ENCODE peak calls at places on chromosomes 6 and 20, in nine cellular contexts. M, S, U, E, H, P, F, J and A are unnamed samples. For H3K4me1 and H3K27me3, the result is how much of the 10 kb centered on the place peaks cover.

GRCh38 chr20:36175016-36175415 is 20.5 kb downstream of the EPB41L1 start:
- DNase-seq in M (no peak), U (no peak), F (no peak), S (no peak), P (no peak), E (no peak), H (no peak), J (no peak), A (no peak)

GRCh38 chr6:162344935-162345599 is 382.5 kb downstream of the PRKN start:
- DNase-seq in J (no peak), F (no peak), U (no peak), M (no peak), E (no peak), H (no peak), S (no peak), P (no peak), A (no peak)

GRCh38 chr6:153312633-153313032 is 181.6 kb upstream of the RGS17 start:
- DNase-seq in J (no peak), U (peak), F (no peak), M (peak), S (no peak), P (no peak), H (no peak), E (peak), A (no peak)

GRCh38 chr6:52284131-52284459 is 447 bp downstream of the MCM3 start:
- DNase-seq in E (peak), J (no peak), S (no peak), U (peak), P (peak), F (peak), H (peak), M (no peak), A (no peak)

GRCh38 chr20:32444474-32445220 is 86.5 kb downstream of the ASXL1 start:
- DNase-seq in J (no peak), E (no peak), M (peak), F (no peak), S (peak), U (peak), P (peak), H (no peak), A (no peak)

GRCh38 chr6:149060985-149061760 is 256.3 kb upstream of the TAB2 start:
- DNase-seq in H (no peak), M (peak), U (peak), F (no peak), S (no peak), E (peak), P (no peak), J (no peak), A (no peak)

GRCh38 chr20:58854638-58855471 is 2.3 kb downstream of the GNAS start:
- DNase-seq in F (no peak), E (no peak), H (no peak), P (no peak), J (no peak), S (no peak), U (no peak), M (no peak), A (no peak)

GRCh38 chr6:16398587-16398986 is 160.2 kb downstream of the GMPR start:
- DNase-seq in S (no peak), J (no peak), E (no peak), U (no peak), M (no peak), F (no peak), P (no peak), H (no peak), A (no peak)

DNA sequence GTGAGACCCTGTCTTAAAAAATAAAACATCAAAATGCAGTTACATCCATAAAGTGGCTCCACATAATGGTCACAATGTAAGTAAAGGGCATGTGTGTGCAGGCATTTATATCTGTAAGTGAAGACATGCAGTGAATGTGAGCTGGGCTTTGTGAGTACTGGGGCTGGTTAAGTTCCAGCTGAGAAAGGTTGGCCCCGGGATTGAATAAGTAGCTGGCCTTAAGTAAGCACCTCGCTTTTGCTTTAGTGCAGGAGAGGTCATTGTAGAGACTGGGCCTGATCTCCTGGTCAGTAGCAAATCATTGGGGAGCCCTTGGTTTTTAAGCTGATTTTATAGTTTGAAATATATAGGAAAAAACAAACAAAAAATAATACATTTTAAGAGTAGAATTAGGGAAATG is 8.1 kb downstream of the QKI start:
- DNase-seq in P (no peak), M (no peak), J (no peak), E (no peak), H (no peak), F (no peak), S (no peak), U (no peak), A (no peak)
- H3K4me1 ChIP-seq in P (half or more), M (half or more), J (under half), E (half or more), H (under half), F (half or more), S (under half), U (under half), A (under half)

GRCh38 chr6:1363729-1364572 is 25.4 kb upstream of the FOXF2 start:
- DNase-seq in S (no peak), F (no peak), H (no peak), J (no peak), M (no peak), U (no peak), E (no peak), P (peak), A (no peak)

GRCh38 chr6:1362643-1363042 is 26.7 kb upstream of the FOXF2 start:
- DNase-seq in H (no peak), P (no peak), U (no peak), E (no peak), J (no peak), M (no peak), F (no peak), S (no peak), A (no peak)

GRCh38 chr6:1363298-1363697 is 26.1 kb upstream of the FOXF2 start:
- DNase-seq in H (no peak), E (no peak), P (no peak), J (no peak), M (no peak), F (no peak), U (no peak), S (no peak), A (no peak)

GRCh38 chr6:1365701-1366100 is 23.7 kb upstream of the FOXF2 start:
- DNase-seq in M (no peak), U (no peak), J (no peak), P (no peak), F (no peak), H (no peak), S (no peak), E (no peak), A (no peak)

GRCh38 chr6:1364791-1365190 is 24.6 kb upstream of the FOXF2 start:
- DNase-seq in S (no peak), J (no peak), U (no peak), F (no peak), E (no peak), P (no peak), H (no peak), M (no peak), A (no peak)
- H3K27me3 ChIP-seq in S (under half), J (under half), U (under half), F (under half), E (under half), P (under half), H (under half), M (under half), A (under half)

DNA sequence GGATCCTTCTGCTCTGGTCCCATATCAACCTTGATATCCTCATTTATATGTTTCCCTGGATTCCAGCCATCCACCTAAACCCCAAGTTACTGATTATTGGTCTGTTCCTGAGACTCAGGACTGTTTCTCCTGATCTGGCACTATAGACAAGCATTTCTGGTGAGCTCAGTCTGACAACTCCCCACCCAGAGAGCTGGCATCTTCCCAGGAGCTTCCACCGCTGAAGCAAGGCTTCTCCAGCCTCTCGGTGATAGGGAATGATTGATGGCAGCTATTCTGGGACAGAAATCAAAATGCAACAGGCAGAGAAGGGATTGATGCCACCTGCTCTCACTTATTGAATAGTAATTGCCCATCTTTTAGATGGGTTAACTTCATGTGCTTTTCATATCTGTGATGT is 169.7 kb upstream of the GGTLC1 start:
- DNase-seq in U (no peak), P (no peak), S (no peak), M (no peak), F (no peak), H (no peak), J (no peak), E (no peak), A (no peak)
- TF ChIP-seq EP300 in U (no peak), P (no peak), S (no peak), M (no peak), F (no peak), H (no peak), J (no peak), E (no peak), A (no peak)

GRCh38 chr6:136526937-136527336 is 23.3 kb downstream of the MAP7 start:
- DNase-seq in M (no peak), P (no peak), J (no peak), F (no peak), S (no peak), H (no peak), E (no peak), U (no peak), A (no peak)

GRCh38 chr6:136528477-136528876 is 21.7 kb downstream of the MAP7 start:
- DNase-seq in J (no peak), M (no peak), E (no peak), P (no peak), U (no peak), S (no peak), F (no peak), H (no peak), A (no peak)

GRCh38 chr6:136529655-136530054 is 20.6 kb downstream of the MAP7 start:
- DNase-seq in E (no peak), J (no peak), H (no peak), S (no peak), M (no peak), F (no peak), P (no peak), U (no peak), A (no peak)

GRCh38 chr6:136526196-136526930 is 23.9 kb downstream of the MAP7 start:
- DNase-seq in U (no peak), H (no peak), M (peak), E (peak), J (no peak), F (no peak), P (peak), S (no peak), A (peak)

DNA sequence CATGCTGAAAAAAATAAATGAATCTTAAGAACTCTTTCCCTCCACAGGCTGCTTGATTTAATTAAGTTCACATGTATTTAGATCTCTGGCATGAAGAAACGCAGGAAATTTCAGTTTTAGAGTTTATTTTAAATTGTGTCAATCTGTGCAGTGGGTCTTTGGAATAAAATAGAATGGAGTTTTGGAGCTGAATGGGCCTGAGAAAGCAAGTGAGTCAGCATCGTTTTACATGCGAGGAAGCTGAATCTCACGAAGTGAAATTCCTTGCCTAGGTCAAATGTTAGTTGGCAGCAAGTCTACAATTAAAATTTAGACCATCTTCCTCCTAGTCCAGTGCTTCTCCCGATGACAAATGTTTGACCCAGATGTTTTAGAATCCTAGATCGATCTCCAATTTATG is 22.4 kb downstream of the MAP7 start:
- DNase-seq in U (no peak), J (no peak), H (no peak), F (no peak), E (no peak), P (no peak), M (no peak), S (no peak), A (no peak)
- H3K4me1 ChIP-seq in U (under half), J (under half), H (under half), F (under half), E (under half), P (under half), M (under half), S (under half), A (under half)

GRCh38 chr20:18195931-18196330 is 58.3 kb downstream of the KAT14 start:
- DNase-seq in J (no peak), E (no peak), F (no peak), M (no peak), S (no peak), P (no peak), U (no peak), H (no peak), A (no peak)

GRCh38 chr20:18191336-18191735 is 53.7 kb downstream of the KAT14 start:
- DNase-seq in U (no peak), E (peak), J (no peak), M (no peak), H (no peak), P (no peak), S (no peak), F (no peak), A (no peak)

GRCh38 chr20:18187020-18187419 is 49.4 kb downstream of the KAT14 start:
- DNase-seq in F (no peak), P (no peak), U (no peak), E (no peak), H (no peak), J (no peak), M (no peak), S (no peak), A (no peak)

GRCh38 chr20:18188446-18188845 is 50.8 kb downstream of the KAT14 start:
- DNase-seq in J (no peak), E (no peak), P (no peak), F (no peak), U (no peak), M (no peak), S (no peak), H (no peak), A (no peak)

DNA sequence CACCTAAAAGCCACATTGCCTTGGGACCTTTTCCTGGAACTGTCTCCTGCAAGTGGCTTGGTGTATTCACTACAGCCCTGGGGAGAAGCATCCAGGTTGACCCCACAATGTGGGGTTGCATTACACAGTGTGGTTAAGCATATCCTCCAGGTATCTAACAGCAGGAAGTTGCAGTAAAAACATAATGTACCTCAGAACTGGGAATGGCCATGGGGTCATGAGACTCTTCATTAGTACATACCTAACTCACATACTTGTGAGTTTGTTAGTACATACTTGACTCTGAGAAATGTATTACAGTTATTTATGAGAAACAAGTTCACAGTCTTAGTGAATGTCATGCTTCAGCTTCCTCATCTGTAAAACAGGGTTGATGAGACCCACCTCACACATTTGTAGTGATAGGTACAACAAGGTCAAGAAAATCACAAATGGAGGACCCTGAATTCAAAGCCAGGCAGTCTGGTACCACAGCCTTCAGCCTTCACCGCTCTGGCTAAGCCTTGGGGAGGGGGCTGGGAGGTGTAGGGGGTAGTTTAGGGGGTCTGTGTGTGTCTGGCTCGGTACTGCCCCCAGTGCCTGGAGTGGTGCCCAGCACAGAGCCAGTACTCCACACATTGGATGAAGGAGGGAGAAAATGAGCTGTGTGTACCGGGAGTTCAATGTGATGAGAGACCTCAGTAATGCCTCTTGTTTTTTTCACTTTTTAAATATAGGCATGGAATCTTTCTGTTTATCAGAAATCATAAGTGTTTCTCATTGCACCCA is 53.0 kb downstream of the KAT14 start:
- DNase-seq in P (no peak), J (no peak), M (no peak), F (no peak), H (no peak), S (no peak), U (no peak), E (no peak), A (no peak)
- H3K27me3 ChIP-seq in P (under half), J (under half), M (under half), F (under half), H (under half), S (under half), U (under half), E (under half), A (under half)

DNA sequence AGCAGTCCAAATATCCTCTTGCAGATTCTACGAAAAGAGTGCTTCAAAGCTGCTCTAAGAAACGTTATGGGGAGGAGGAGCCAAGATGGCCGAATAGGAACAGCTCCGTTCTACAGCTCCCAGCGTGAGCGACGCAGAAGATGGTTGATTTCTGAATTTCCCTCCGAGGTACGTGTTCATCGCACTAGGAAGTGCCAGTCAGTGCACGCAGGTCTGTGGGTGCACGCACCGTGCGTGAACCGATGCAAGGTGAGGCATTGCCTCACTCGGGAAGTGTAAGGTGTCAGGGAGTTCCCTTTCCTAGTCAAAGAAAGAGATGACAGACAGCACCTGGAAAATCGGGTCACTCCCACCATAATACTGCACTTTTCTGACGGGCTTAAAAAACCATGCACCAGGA is 272.1 kb upstream of the DEFB115 start:
- DNase-seq in U (no peak), M (no peak), J (no peak), S (no peak), F (no peak), E (no peak), H (no peak), P (peak), A (no peak)
- TF ChIP-seq EP300 in U (no peak), M (no peak), J (no peak), S (no peak), F (no peak), E (no peak), H (no peak), P (no peak), A (no peak)

DNA sequence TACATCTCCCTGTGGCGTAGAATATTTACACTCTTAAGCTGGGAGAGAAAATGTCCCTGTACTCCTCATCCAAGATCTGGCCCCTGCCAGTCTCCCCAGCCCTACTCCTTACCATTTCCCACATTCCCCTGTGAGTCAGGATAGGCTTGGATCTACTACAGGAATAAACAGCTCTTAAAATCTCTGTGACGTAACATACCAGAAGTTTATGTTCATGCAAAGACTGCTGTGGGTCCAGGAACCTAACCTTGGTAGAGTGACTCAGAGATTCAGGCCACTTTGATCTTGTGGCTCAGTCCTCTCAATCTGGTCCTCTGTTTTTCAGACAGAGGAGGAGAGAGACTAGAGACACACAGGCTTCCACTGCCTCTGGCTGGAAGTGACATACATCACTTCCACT is 38.5 kb upstream of the GPR6 start:
- DNase-seq in M (no peak), J (no peak), F (no peak), U (no peak), H (no peak), E (peak), P (no peak), S (no peak), A (no peak)
- H3K4me1 ChIP-seq in M (under half), J (under half), F (under half), U (under half), H (under half), E (under half), P (under half), S (under half), A (under half)

DNA sequence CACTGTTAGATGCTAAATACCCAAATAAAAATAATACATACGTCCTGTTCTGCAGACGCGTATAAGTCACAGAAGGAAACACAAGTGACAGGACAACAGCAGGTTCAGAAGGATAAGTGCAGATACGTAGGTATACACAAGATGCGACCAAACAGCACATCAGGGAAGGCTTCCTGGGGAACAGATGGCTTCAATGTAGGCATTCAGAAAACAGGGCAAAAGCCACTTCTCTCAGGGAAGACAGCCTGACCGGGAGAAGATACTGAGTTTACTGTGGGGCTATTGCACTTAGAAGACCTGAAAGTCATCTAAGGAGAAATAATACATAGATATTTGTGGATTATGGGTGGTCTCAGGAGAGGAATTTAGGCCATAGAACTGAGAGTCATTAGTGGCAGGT is 1.9 kb downstream of the HLA-DPA1 start:
- DNase-seq in M (no peak), P (no peak), S (no peak), J (no peak), F (no peak), H (no peak), U (no peak), E (no peak), A (no peak)
- H3K27me3 ChIP-seq in M (under half), P (under half), S (under half), J (under half), F (under half), H (under half), U (under half), E (under half), A (under half)

DNA sequence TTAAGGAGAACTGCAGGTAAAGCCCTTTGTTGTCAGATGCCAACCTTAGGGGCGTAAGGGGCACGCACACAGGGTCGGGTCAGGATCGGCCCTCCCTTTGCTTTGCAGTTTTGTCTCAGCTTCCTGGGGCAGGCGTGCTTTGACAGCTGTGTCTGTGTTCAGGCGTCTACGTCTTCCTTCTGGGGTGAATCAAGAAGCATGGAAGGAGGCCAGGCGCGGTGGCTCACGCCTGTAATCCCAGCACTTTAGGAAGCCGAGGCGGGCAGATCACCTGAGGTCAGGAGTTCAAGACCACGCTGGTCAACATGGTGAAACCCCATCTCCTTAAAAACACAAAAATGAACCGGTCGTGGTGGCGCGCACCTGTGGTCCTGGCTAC is 1.3 kb downstream of the ZGPAT start:
- DNase-seq in M (no peak), U (no peak), H (no peak), S (no peak), E (no peak), J (no peak), P (peak), F (peak), A (no peak)
- TF ChIP-seq EP300 in M (no peak), U (no peak), H (no peak), S (no peak), E (no peak), J (no peak), P (no peak), F (no peak), A (no peak)